ENCODE peak calls at places on chromosome 3, in four cellular contexts. J, U, I and Q are unnamed samples.
A peak's percentile ranks its signal among the peaks of the same experiment; 100 is the strongest.

GRCh38 chr3:102378216-102378615 is 56.6 kb upstream of the ZPLD1 start:
- DNase-seq in J (no peak), U (no peak), I (no peak), Q (no peak)

GRCh38 chr3:4758957-4759656 is 220.1 kb upstream of the BHLHE40 start:
- DNase-seq in J (no peak), U (no peak), I (no peak), Q (no peak)

GRCh38 chr3:188184160-188184559 is 30.2 kb downstream of the LPP start:
- DNase-seq in J (no peak), U (no peak), I (no peak), Q (no peak)

GRCh38 chr3:171640520-171641412 is 169.5 kb downstream of the PLD1 start:
- DNase-seq in J (peak; percentile 56), U (no peak), I (peak; percentile 21), Q (no peak)

GRCh38 chr3:48157950-48158376 is 30.3 kb downstream of the CDC25A start:
- DNase-seq in J (peak; percentile 70), U (peak; percentile 72), I (peak; percentile 33), Q (no peak)

GRCh38 chr3:184954251-184954650 is 142.3 kb downstream of the VPS8 start:
- DNase-seq in J (no peak), U (no peak), I (no peak), Q (no peak)

GRCh38 chr3:155835341-155836071 is 18.7 kb downstream of the SLC33A1 start:
- DNase-seq in J (no peak), U (no peak), I (no peak), Q (no peak)

GRCh38 chr3:134535186-134535974 is 49.5 kb downstream of the CEP63 start:
- DNase-seq in J (no peak), U (no peak), I (no peak), Q (no peak)

GRCh38 chr3:158809642-158810041 is 7.8 kb downstream of the MFSD1 start:
- DNase-seq in J (peak; percentile 37), U (no peak), I (no peak), Q (no peak)

GRCh38 chr3:197216914-197217313 is 81.5 kb downstream of the DLG1 start:
- DNase-seq in J (peak; percentile 54), U (no peak), I (no peak), Q (no peak)

GRCh38 chr3:178485756-178486155 is 50.5 kb upstream of the KCNMB2 start:
- DNase-seq in J (peak; percentile 7), U (no peak), I (no peak), Q (no peak)

GRCh38 chr3:46717447-46718231 is at the start of gene PRSS50:
- DNase-seq in J (no peak), U (no peak), I (no peak), Q (no peak)

GRCh38 chr3:177060492-177060891 is 136.8 kb downstream of the TBL1XR1 start:
- DNase-seq in J (no peak), U (no peak), I (no peak), Q (no peak)

GRCh38 chr3:123138819-123139517 is 62.8 kb upstream of the SEC22A start:
- DNase-seq in J (no peak), U (no peak), I (no peak), Q (no peak)

GRCh38 chr3:27859821-27860220 is 137.7 kb upstream of the EOMES start:
- DNase-seq in J (no peak), U (no peak), I (no peak), Q (no peak)

GRCh38 chr3:46849686-46850467 is 13.4 kb downstream of the MYL3 start:
- DNase-seq in J (no peak), U (peak; percentile 58), I (no peak), Q (no peak)

GRCh38 chr3:8993331-8993730 is 30.1 kb upstream of the RAD18 start:
- DNase-seq in J (no peak), U (peak; percentile 44), I (no peak), Q (no peak)

GRCh38 chr3:12420393-12420792 is 63.9 kb upstream of the TSEN2 start:
- DNase-seq in J (no peak), U (no peak), I (no peak), Q (no peak)

GRCh38 chr3:133855772-133856171 is 39.9 kb downstream of the RAB6B start:
- DNase-seq in J (peak; percentile 12), U (no peak), I (no peak), Q (no peak)

GRCh38 chr3:115990669-115991068 is 367.4 kb downstream of the GAP43 start:
- DNase-seq in J (no peak), U (no peak), I (no peak), Q (no peak)

GRCh38 chr3:32508731-32509130 is 6.1 kb upstream of the CMTM6 start:
- DNase-seq in J (peak; percentile 37), U (no peak), I (no peak), Q (no peak)

GRCh38 chr3:152797751-152798432 is 37.0 kb upstream of the P2RY1 start:
- DNase-seq in J (no peak), U (no peak), I (no peak), Q (no peak)

GRCh38 chr3:197501879-197502620 is 53.7 kb downstream of the BDH1 start:
- DNase-seq in J (peak; percentile 26), U (no peak), I (no peak), Q (peak; percentile 74)

GRCh38 chr3:183180105-183180763 is 17.7 kb upstream of the LAMP3 start:
- DNase-seq in J (no peak), U (peak; percentile 46), I (no peak), Q (no peak)

GRCh38 chr3:120147072-120147871 is 53.0 kb upstream of the GSK3B start:
- DNase-seq in J (no peak), U (no peak), I (no peak), Q (no peak)

GRCh38 chr3:57816471-57817105 is 60.5 kb downstream of the SLMAP start:
- DNase-seq in J (peak; percentile 41), U (no peak), I (no peak), Q (no peak)

GRCh38 chr3:175338775-175339535 is 479.8 kb downstream of the NAALADL2 start:
- DNase-seq in J (peak; percentile 73), U (no peak), I (peak; percentile 15), Q (peak; percentile 59)

GRCh38 chr3:102089904-102090492 is 240.7 kb downstream of the NFKBIZ start:
- DNase-seq in J (peak; percentile 98), U (no peak), I (peak; percentile 90), Q (no peak)

GRCh38 chr3:192514754-192515660 is 212.3 kb downstream of the FGF12 start:
- DNase-seq in J (no peak), U (no peak), I (no peak), Q (no peak)

GRCh38 chr3:113148814-113149213 is 62.5 kb upstream of the BOC start:
- DNase-seq in J (no peak), U (no peak), I (no peak), Q (no peak)

GRCh38 chr3:99250821-99251355 is 349.4 kb upstream of the DCBLD2 start:
- DNase-seq in J (no peak), U (no peak), I (no peak), Q (no peak)

GRCh38 chr3:136893848-136894443 is 31.9 kb downstream of the NCK1 start:
- DNase-seq in J (peak; percentile 92), U (no peak), I (peak; percentile 67), Q (no peak)

GRCh38 chr3:132265008-132265407 is 52.2 kb upstream of the ACP3 start:
- DNase-seq in J (no peak), U (no peak), I (no peak), Q (no peak)

GRCh38 chr3:51668756-51669155 is 2.3 kb upstream of the TEX264 start:
- DNase-seq in J (peak; percentile 58), U (no peak), I (no peak), Q (peak; percentile 48)

GRCh38 chr3:29291982-29292363 is 11.1 kb downstream of the RBMS3 start:
- DNase-seq in J (no peak), U (no peak), I (no peak), Q (no peak)

GRCh38 chr3:184789314-184789998 is 22.5 kb upstream of the VPS8 start:
- DNase-seq in J (no peak), U (no peak), I (no peak), Q (no peak)

DNA sequence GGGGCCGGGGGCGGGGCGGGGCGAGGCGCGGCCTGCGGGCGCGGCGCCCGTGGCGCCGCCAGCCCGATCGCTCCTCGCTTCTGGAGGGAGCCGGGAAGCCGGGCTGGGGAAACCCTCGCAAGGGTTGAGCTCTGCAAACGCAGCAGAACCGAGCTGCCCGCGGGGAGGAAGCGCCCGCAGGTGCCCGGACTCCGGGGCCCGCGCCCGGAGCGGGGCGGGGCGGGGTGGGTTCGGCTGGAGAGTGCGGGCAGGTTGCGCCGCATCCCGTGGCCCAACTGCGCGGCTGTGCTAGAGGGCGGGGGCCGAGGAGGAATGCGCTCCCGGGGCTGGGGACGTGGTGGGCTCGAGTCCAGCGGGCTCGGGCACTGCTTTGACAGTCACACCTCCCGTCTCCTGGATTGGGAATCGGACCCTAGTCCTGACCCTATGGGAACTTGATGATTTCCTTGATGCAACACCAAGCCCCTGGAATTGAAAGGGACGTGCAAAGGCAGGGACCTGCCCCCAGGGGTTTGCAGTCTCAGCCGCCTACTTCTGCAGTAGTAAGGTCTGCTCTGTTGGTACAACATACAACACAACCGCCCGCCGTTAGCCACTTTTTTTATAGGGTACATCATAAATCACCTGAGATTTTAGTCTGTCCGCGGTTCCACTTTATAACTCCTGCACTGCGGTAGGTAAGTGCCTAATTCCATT is 34.3 kb downstream of the ZBTB38 start:
- DNase-seq in J (peak; percentile 78), U (peak; percentile 71), I (no peak), Q (peak; percentile 79)
- TF ChIP-seq CTCF in J (no peak), U (no peak), I (peak; percentile 14), Q (no peak)

GRCh38 chr3:195120199-195120556 is 150.8 kb downstream of the XXYLT1 start:
- DNase-seq in J (no peak), U (no peak), I (no peak), Q (no peak)

GRCh38 chr3:195117978-195118581 is 152.9 kb downstream of the XXYLT1 start:
- DNase-seq in J (peak; percentile 25), U (no peak), I (no peak), Q (no peak)

GRCh38 chr3:195118671-195119070 is 152.3 kb downstream of the XXYLT1 start:
- DNase-seq in J (no peak), U (no peak), I (no peak), Q (no peak)

GRCh38 chr3:195122261-195122660 is 148.7 kb downstream of the XXYLT1 start:
- DNase-seq in J (no peak), U (no peak), I (no peak), Q (no peak)

DNA sequence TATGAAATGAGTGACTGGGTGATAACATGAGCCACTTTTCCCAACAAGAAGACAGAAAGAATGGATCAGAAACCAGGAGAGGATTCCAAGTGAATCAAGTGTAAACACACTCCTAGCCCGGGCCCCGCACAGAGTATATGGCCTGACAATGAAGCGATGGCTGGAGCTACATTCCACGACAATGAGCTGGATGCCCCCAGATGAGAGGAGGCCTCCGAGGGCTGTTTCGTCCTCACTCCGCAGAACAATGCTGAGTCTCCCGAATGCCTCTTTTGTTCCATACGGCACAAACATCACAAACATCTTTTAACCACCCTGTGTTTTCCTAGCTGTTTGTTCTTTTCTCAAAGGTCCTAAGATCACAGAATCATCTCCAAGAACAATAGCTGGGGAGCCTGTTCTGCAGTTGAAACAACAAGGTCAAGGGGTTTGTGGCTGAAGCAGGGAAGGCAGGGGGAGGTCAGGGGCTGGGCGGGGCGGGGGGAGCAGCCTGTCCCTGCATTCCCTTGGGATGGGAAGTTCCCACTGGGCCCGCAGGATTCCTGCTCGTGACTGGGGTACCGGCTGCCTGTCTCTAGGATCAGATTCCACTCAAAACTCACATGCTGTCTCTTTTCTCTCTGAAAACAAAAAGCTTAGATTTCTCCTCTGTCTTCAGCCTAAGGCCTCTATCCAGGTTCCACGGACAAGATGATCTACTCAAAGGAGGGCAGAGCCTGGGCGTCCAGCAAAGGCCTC is 151.3 kb downstream of the XXYLT1 start:
- DNase-seq in J (peak; percentile 86), U (no peak), I (peak; percentile 66), Q (no peak)
- H3K27me3 ChIP-seq in J (no peaks in the 10 kb centered on the region), U (no peaks in the 10 kb centered on the region), I (no peaks in the 10 kb centered on the region), Q (no peaks in the 10 kb centered on the region)

GRCh38 chr3:64344721-64345207 is 119.5 kb upstream of the PRICKLE2 start:
- DNase-seq in J (peak; percentile 85), U (no peak), I (peak; percentile 52), Q (no peak)
- H3K4me3 ChIP-seq in J (no peak overlapping the region), U (no peak overlapping the region), I (no peak overlapping the region), Q (no peak overlapping the region)

GRCh38 chr3:81581966-81582599 is 179.4 kb downstream of the GBE1 start:
- DNase-seq in J (peak; percentile 47), U (no peak), I (peak; percentile 13), Q (peak; percentile 45)
- TF ChIP-seq CTCF in J (peak; percentile 62), U (no peak), I (peak; percentile 86), Q (peak; percentile 61)